ENCODE peak calls at places on chromosomes 3 and 15, in six cellular contexts. Y is NCI-H748 treated with DMSO at 0.1 percent for 48 hours, L is GM13976, N is AG08395, W is tibial artery, U is H4. A is an unnamed sample.

GRCh38 chr3:138442433-138442832 is 8.0 kb downstream of the ESYT3 start:
- DNase-seq in N (peak), W (no peak), Y (no peak), U (peak), L (no peak), A (peak)

GRCh38 chr3:136543385-136543784 is 208.8 kb downstream of the STAG1 start:
- DNase-seq in U (no peak), W (no peak), Y (no peak), N (peak), L (no peak), A (peak)

GRCh38 chr3:53484979-53485378 is 9.4 kb upstream of the CACNA1D start:
- DNase-seq in L (no peak), W (no peak), U (no peak), N (no peak), Y (no peak), A (no peak)

GRCh38 chr3:53171827-53172505 is 11.0 kb downstream of the PRKCD start:
- DNase-seq in U (no peak), L (no peak), N (no peak), Y (no peak), W (no peak), A (no peak)

GRCh38 chr3:101248786-101249185 is 71.6 kb downstream of the IMPG2 start:
- DNase-seq in L (no peak), W (no peak), N (no peak), Y (no peak), U (no peak), A (no peak)

GRCh38 chr3:71006810-71007785 is 576.4 kb downstream of the FOXP1 start:
- DNase-seq in Y (peak), N (peak), U (peak), L (peak), W (no peak), A (peak)

GRCh38 chr3:101896103-101896757 is 46.9 kb downstream of the NFKBIZ start:
- DNase-seq in L (no peak), W (no peak), U (no peak), Y (no peak), N (no peak), A (no peak)

GRCh38 chr3:69239063-69239462 is 116.7 kb upstream of the LMOD3 start:
- DNase-seq in N (no peak), L (no peak), Y (no peak), U (no peak), W (no peak), A (no peak)

GRCh38 chr3:278300-279064 is 81.9 kb downstream of the CHL1 start:
- DNase-seq in U (no peak), L (peak), W (no peak), Y (no peak), N (no peak), A (no peak)

GRCh38 chr3:60812544-60812943 is 438.7 kb downstream of the FHIT start:
- DNase-seq in U (no peak), Y (no peak), L (peak), W (no peak), N (no peak), A (peak)

GRCh38 chr3:39184081-39184967 is 8.1 kb downstream of the XIRP1 start:
- DNase-seq in N (no peak), W (no peak), Y (no peak), U (no peak), L (no peak), A (no peak)

GRCh38 chr15:67897646-67898045 is 57.8 kb upstream of the RNU6-1 start:
- DNase-seq in N (no peak), Y (no peak), U (no peak), L (no peak), W (no peak), A (no peak)

GRCh38 chr3:193853511-193854219 is 260.7 kb downstream of the OPA1 start:
- DNase-seq in Y (no peak), L (no peak), N (no peak), U (peak), W (no peak), A (no peak)

GRCh38 chr3:33096103-33096868 is 660 bp downstream of the GLB1 start:
- DNase-seq in W (peak), U (no peak), L (peak), N (peak), Y (peak), A (peak)

GRCh38 chr3:132289311-132289710 is 27.9 kb upstream of the ACP3 start:
- DNase-seq in U (no peak), Y (no peak), W (no peak), L (no peak), N (no peak), A (no peak)

GRCh38 chr3:102161362-102162006 is 273.3 kb upstream of the ZPLD1 start:
- DNase-seq in U (no peak), L (no peak), W (no peak), N (no peak), Y (no peak), A (no peak)

GRCh38 chr3:64684715-64685261 is 3.0 kb downstream of the ADAMTS9 start:
- DNase-seq in L (no peak), Y (no peak), U (no peak), N (peak), W (peak), A (peak)

GRCh38 chr3:31565288-31565687 is 32.6 kb downstream of the STT3B start:
- DNase-seq in U (no peak), N (no peak), L (no peak), W (no peak), Y (no peak), A (no peak)

GRCh38 chr15:40721716-40722115 is 26.7 kb downstream of the RAD51 start:
- DNase-seq in Y (no peak), W (no peak), N (no peak), U (no peak), L (no peak), A (no peak)

GRCh38 chr15:48644827-48645557 is 517 bp downstream of the FBN1 start:
- DNase-seq in N (peak), Y (no peak), W (peak), L (peak), U (peak), A (no peak)

GRCh38 chr3:193909387-193909786 is 226.6 kb upstream of the HES1 start:
- DNase-seq in U (no peak), Y (no peak), N (no peak), W (no peak), L (peak), A (no peak)